ENCODE peak calls at places on chromosomes 6 and 20, in six cellular contexts. F is HAP-1, M is renal cortical epithelial cell, Q is ascending aorta, K is heart right ventricle, H is AG08395. U is an unnamed sample.

GRCh38 chr6:40536442-40536841 is 50.7 kb downstream of the LRFN2 start:
- DNase-seq in H (no peak), M (no peak), K (no peak), F (no peak), Q (no peak), U (no peak)

GRCh38 chr6:14231071-14231483 is 113.5 kb downstream of the CD83 start:
- DNase-seq in Q (no peak), F (no peak), M (peak; percentile 96), H (no peak), K (no peak), U (peak; percentile 41)

GRCh38 chr6:28944412-28945006 is 20.7 kb upstream of the TRIM27 start:
- DNase-seq in Q (peak; percentile 73), H (peak; percentile 52), F (peak; percentile 82), K (peak; percentile 50), M (peak; percentile 72), U (peak; percentile 48)

GRCh38 chr6:141783595-141783994 is 349.1 kb upstream of the GJE1 start:
- DNase-seq in Q (no peak), K (no peak), H (no peak), M (no peak), F (no peak), U (no peak)

GRCh38 chr20:44017905-44018683 is 103.4 kb downstream of the TOX2 start:
- DNase-seq in F (peak; percentile 46), Q (peak; percentile 83), H (peak; percentile 82), K (peak; percentile 26), M (peak; percentile 87), U (peak; percentile 95)

GRCh38 chr20:18164356-18164755 is 26.7 kb downstream of the KAT14 start:
- DNase-seq in H (no peak), Q (no peak), F (no peak), M (peak; percentile 86), K (no peak), U (no peak)

GRCh38 chr6:168098431-168098861 is 19.4 kb upstream of the FRMD1 start:
- DNase-seq in H (no peak), Q (no peak), K (no peak), F (no peak), M (no peak), U (no peak)

GRCh38 chr6:11197175-11197535 is 35.3 kb downstream of the NEDD9 start:
- DNase-seq in M (peak; percentile 82), Q (no peak), F (peak; percentile 69), H (peak; percentile 77), K (no peak), U (no peak)

GRCh38 chr6:114108119-114109002 is 137.4 kb upstream of the HDAC2 start:
- DNase-seq in F (peak; percentile 94), Q (peak; percentile 77), K (peak; percentile 48), H (peak; percentile 75), M (peak; percentile 53), U (peak; percentile 87)

GRCh38 chr6:123089223-123089622 is 93.2 kb downstream of the CLVS2 start:
- DNase-seq in H (no peak), K (no peak), M (peak; percentile 1), F (no peak), Q (no peak), U (no peak)

GRCh38 chr6:14123331-14124105 is 5.9 kb downstream of the CD83 start:
- DNase-seq in Q (no peak), K (no peak), F (no peak), H (peak; percentile 14), M (no peak), U (no peak)

GRCh38 chr6:84466521-84466920 is 239.1 kb upstream of the CEP162 start:
- DNase-seq in M (peak; percentile 74), H (peak; percentile 62), Q (peak; percentile 62), F (no peak), K (no peak), U (no peak)

GRCh38 chr6:435442-436307 is 44.1 kb downstream of the IRF4 start:
- DNase-seq in K (no peak), M (no peak), Q (no peak), H (no peak), F (no peak), U (no peak)

GRCh38 chr6:110181131-110182027 is 1.2 kb downstream of the CDC40 start:
- DNase-seq in F (no peak), Q (no peak), H (no peak), M (no peak), K (no peak), U (no peak)

GRCh38 chr6:25504661-25505060 is 147.4 kb upstream of the SCGN start:
- DNase-seq in K (no peak), H (no peak), F (peak; percentile 56), M (no peak), Q (no peak), U (no peak)

GRCh38 chr20:46649650-46649949 is 1.7 kb downstream of the SLC13A3 start:
- DNase-seq in F (no peak), M (no peak), H (no peak), Q (no peak), K (no peak), U (no peak)

GRCh38 chr6:6643398-6643797 is 54.9 kb downstream of the LY86 start:
- DNase-seq in Q (no peak), M (no peak), K (no peak), F (no peak), H (no peak), U (no peak)

GRCh38 chr6:19032486-19033295 is 645.5 kb downstream of the RNF144B start:
- DNase-seq in K (peak; percentile 6), M (no peak), H (no peak), F (no peak), Q (no peak), U (no peak)

GRCh38 chr6:19852090-19852457 is 14.9 kb downstream of the ID4 start:
- DNase-seq in H (no peak), Q (no peak), K (no peak), F (no peak), M (no peak), U (no peak)

GRCh38 chr6:3157151-3157933 is at the start of gene TUBB2A:
- DNase-seq in H (peak; percentile 97), M (no peak), Q (peak; percentile 91), K (peak; percentile 84), F (peak; percentile 90), U (peak; percentile 40)

GRCh38 chr6:84688187-84688878 is 76.1 kb downstream of the TBX18 start:
- DNase-seq in M (no peak), H (no peak), F (no peak), K (no peak), Q (no peak), U (no peak)

GRCh38 chr6:126873351-126873750 is 245.1 kb upstream of the RSPO3 start:
- DNase-seq in M (no peak), K (no peak), F (no peak), H (no peak), Q (no peak), U (no peak)